ENCODE peak calls at places on chromosomes 12 and 14, in four cellular contexts. R is K562, S is IMR-90, K is OCI-LY7. M is an unnamed sample. For H4K20me1, the result is how much of the 10 kb centered on the place peaks cover.

GRCh38 chr12:50201987-50202521 is 34.9 kb upstream of the CERS5 start:
- DNase-seq in R (no peak), S (peak), K (no peak), M (peak)

GRCh38 chr12:96106137-96106536 is 70.8 kb upstream of the LTA4H start:
- DNase-seq in R (no peak), S (no peak), K (no peak), M (peak)

GRCh38 chr12:50922820-50923219 is 29.5 kb upstream of the HIGD1C start:
- DNase-seq in R (no peak), S (peak), K (no peak), M (no peak)

GRCh38 chr12:70719084-70719483 is 81.9 kb upstream of the PTPRB start:
- DNase-seq in R (no peak), S (no peak), K (no peak), M (no peak)

GRCh38 chr12:68138480-68138879 is 21.1 kb downstream of the IFNG start:
- DNase-seq in R (no peak), S (no peak), K (no peak), M (no peak)

GRCh38 chr12:20555771-20556170 is 139.4 kb upstream of the SLCO1C1 start:
- DNase-seq in R (no peak), S (no peak), K (no peak), M (peak)

GRCh38 chr12:56020437-56021189 is at the start of gene IKZF4:
- DNase-seq in R (peak), S (peak), K (no peak), M (no peak)

GRCh38 chr14:63874223-63874622 is 21.4 kb downstream of the SYNE2 start:
- DNase-seq in R (no peak), S (no peak), K (no peak), M (no peak)

GRCh38 chr14:38291681-38292459 is 36.0 kb upstream of the CLEC14A start:
- DNase-seq in R (no peak), S (peak), K (no peak), M (no peak)

GRCh38 chr14:33714527-33715222 is 236.2 kb downstream of the EGLN3 start:
- DNase-seq in R (no peak), S (no peak), K (no peak), M (peak)

GRCh38 chr12:89760783-89761182 is 52.1 kb upstream of the ATP2B1 start:
- DNase-seq in R (no peak), S (no peak), K (peak), M (no peak)

DNA sequence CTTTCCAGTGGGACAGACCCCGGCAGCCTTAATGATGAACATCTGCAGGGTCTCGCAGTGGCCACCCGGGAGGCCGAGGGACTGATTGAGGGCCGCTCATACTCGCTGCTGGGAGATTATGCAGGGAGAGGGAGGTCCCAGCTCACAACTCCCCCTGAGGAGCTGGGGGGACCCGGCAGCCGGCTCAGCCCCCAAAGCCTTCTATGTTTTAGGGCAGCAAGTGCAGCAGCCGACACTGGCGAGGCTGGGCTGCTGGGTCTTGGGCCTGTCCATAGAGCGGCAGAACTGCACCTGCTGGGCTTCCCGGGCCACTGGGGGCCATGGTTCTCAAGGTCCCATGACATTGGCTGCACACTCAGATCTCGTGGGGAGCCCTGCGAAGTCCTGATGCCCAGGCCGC is 110.7 kb downstream of the RFLNA start:
- DNase-seq in R (no peak), S (no peak), K (no peak), M (no peak)
- H4K20me1 ChIP-seq in R (under half), S (under half), K (under half), M (under half)

DNA sequence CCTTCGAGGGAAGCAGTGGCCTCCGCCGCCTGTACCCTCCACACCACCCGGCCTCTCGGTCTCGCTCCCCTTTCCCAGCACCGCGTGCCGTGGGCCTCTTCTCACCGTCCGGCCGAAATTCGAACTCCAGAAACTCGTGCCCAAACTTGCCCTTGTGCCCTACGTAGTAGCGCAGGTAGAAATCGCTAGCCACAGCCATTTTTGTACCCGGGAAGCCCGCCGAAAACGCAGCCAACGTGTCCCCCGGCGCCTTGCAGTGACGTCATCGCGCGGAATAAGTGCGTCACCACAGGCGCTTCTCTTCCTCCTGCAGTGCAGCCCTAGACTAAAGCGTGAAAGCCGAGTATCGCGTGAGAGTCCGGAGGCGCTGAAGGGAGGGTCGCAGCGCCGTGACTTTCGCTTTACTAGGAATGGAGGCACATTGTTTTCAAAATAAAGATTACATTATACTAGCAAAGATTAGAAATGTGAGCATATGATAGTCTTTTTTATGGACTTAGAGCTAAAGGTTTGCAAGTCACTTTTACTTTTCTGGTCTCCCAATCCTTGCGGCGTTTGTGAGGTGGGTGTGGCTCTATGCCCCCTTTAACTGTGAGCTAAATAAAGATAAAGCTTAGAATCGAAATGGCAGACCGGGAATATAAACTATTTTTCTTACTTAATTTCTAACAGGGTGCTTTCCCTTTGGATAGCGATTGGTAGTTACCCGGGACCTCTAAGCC is at the start of gene MAGOHB:
- DNase-seq in R (peak), S (peak), K (peak), M (peak)
- H2AFZ ChIP-seq in R (peak), S (peak), K (peak), M (peak)

GRCh38 chr14:55324812-55325211 is 53.6 kb downstream of the FBXO34 start:
- DNase-seq in R (no peak), S (no peak), K (no peak), M (no peak)

GRCh38 chr14:55323910-55324309 is 52.7 kb downstream of the FBXO34 start:
- DNase-seq in R (no peak), S (no peak), K (no peak), M (no peak)

GRCh38 chr14:55329999-55330710 is 58.9 kb downstream of the FBXO34 start:
- DNase-seq in R (no peak), S (peak), K (no peak), M (peak)

GRCh38 chr14:55328317-55328716 is 57.1 kb downstream of the FBXO34 start:
- DNase-seq in R (no peak), S (peak), K (no peak), M (no peak)

DNA sequence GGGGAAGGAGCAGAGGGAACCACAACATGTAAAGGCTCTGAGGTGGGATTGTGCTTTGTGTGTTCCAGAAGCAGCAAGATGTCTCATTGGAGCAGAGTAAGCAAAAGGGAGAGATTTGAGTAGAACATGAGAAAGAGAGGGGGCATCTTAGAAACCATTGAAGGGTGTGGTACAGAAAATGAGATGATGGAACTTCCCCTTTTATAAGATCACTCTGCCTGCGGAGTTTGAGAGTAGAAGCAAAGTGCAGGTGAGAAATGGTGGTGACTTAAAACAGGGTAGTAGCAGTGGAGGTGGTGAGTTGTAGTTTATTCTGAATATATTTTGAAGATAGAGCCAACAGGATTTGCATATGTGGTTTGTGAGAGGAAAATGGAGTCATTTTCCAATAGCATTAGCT is 56.0 kb downstream of the FBXO34 start:
- DNase-seq in R (no peak), S (no peak), K (peak), M (no peak)
- H4K20me1 ChIP-seq in R (under half), S (under half), K (under half), M (under half)

DNA sequence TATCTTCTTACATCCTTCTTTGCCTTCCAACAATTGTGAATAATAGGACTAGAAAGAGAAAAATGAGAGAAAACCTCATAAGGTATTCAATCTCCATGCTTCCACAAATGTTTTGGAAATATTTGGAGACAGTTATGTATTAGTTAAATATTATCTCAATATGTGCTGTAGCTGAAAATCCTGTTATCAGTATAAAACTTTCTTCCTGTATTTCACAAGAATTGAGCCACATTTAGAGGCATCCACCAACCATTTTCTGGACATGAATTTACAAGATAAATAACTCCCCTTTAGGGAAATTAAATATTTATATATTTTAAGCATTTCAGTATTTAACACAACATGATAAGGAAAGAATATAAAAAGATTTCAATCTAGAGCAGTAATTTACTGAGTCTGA is 200.3 kb downstream of the GPHN start:
- DNase-seq in R (no peak), S (no peak), K (no peak), M (no peak)
- H2AFZ ChIP-seq in R (no peak), S (no peak), K (no peak), M (no peak)

GRCh38 chr14:51058382-51058781 is 36.5 kb downstream of the TRIM9 start:
- DNase-seq in R (no peak), S (no peak), K (no peak), M (no peak)
- H4K20me1 ChIP-seq in R (under half), S (under half), K (under half), M (under half)